ENCODE peak calls at places on chromosomes 2 and 18, in six cellular contexts. V, G, O, B, L and W are unnamed samples.
A peak's percentile ranks its signal among the peaks of the same experiment; 100 is the strongest.

GRCh38 chr2:84388133-84388532 is 70.9 kb downstream of the SUCLG1 start:
- DNase-seq in V (no peak), G (no peak), O (peak; percentile 77), B (no peak), L (no peak), W (peak; percentile 28)

GRCh38 chr2:117323341-117323740 is 491.1 kb upstream of the DDX18 start:
- DNase-seq in V (no peak), G (no peak), O (no peak), B (no peak), L (no peak), W (no peak)

GRCh38 chr18:50627594-50628542 is 68.0 kb downstream of the MAPK4 start:
- DNase-seq in V (peak; percentile 66), G (no peak), O (no peak), B (no peak), L (no peak), W (no peak)

GRCh38 chr2:88737385-88737784 is 45.9 kb downstream of the RPIA start:
- DNase-seq in V (no peak), G (no peak), O (no peak), B (no peak), L (no peak), W (peak; percentile 78)

GRCh38 chr18:29749699-29750098 is 1292.8 kb downstream of the DSC3 start:
- DNase-seq in V (peak; percentile 60), G (no peak), O (no peak), B (peak; percentile 32), L (no peak), W (peak; percentile 28)

GRCh38 chr18:74508366-74508765 is 12.2 kb downstream of the CNDP2 start:
- DNase-seq in V (no peak), G (no peak), O (no peak), B (no peak), L (no peak), W (no peak)

GRCh38 chr2:208103616-208104015 is 20.7 kb downstream of the CRYGD start:
- DNase-seq in V (no peak), G (peak; percentile 54), O (no peak), B (no peak), L (no peak), W (no peak)

GRCh38 chr2:235701206-235701605 is 207.4 kb downstream of the AGAP1 start:
- DNase-seq in V (no peak), G (no peak), O (no peak), B (no peak), L (no peak), W (no peak)

GRCh38 chr2:100470898-100471514 is 724 bp downstream of the NMS start:
- DNase-seq in V (peak; percentile 11), G (peak; percentile 79), O (no peak), B (no peak), L (peak; percentile 79), W (no peak)

GRCh38 chr18:63787673-63788072 is 12.5 kb downstream of the SERPINB7 start:
- DNase-seq in V (no peak), G (no peak), O (no peak), B (peak; percentile 85), L (no peak), W (no peak)

GRCh38 chr2:104025296-104025695 is 828.6 kb upstream of the POU3F3 start:
- DNase-seq in V (no peak), G (no peak), O (no peak), B (no peak), L (no peak), W (peak; percentile 43)

GRCh38 chr18:47826157-47827074 is 104.0 kb downstream of the SMAD2 start:
- DNase-seq in V (no peak), G (no peak), O (no peak), B (no peak), L (no peak), W (no peak)

GRCh38 chr2:112183327-112184025 is 45.3 kb downstream of the FBLN7 start:
- DNase-seq in V (no peak), G (no peak), O (no peak), B (no peak), L (no peak), W (no peak)

GRCh38 chr2:176317246-176318065 is 48.2 kb downstream of the MTX2 start:
- DNase-seq in V (no peak), G (no peak), O (no peak), B (no peak), L (no peak), W (no peak)

GRCh38 chr2:168146892-168147810 is 100.2 kb downstream of the STK39 start:
- DNase-seq in V (no peak), G (no peak), O (no peak), B (no peak), L (no peak), W (no peak)

GRCh38 chr2:219171231-219171651 is 1.4 kb upstream of the SLC23A3 start:
- DNase-seq in V (peak; percentile 23), G (peak; percentile 88), O (peak; percentile 96), B (peak; percentile 75), L (peak; percentile 63), W (peak; percentile 67)

GRCh38 chr2:203682688-203683130 is 23.7 kb upstream of the CD28 start:
- DNase-seq in V (peak; percentile 86), G (no peak), O (no peak), B (no peak), L (no peak), W (peak; percentile 78)

GRCh38 chr2:27118525-27119329 is at the start of gene CGREF1:
- DNase-seq in V (no peak), G (peak; percentile 64), O (peak; percentile 97), B (peak; percentile 20), L (peak; percentile 46), W (no peak)

GRCh38 chr2:96195410-96196071 is 13.1 kb downstream of the STARD7 start:
- DNase-seq in V (no peak), G (no peak), O (no peak), B (peak; percentile 47), L (no peak), W (peak; percentile 83)

GRCh38 chr18:57058734-57059133 is 88.2 kb upstream of the BOD1L2 start:
- DNase-seq in V (no peak), G (no peak), O (no peak), B (no peak), L (no peak), W (no peak)

GRCh38 chr2:185012643-185013042 is 414.3 kb downstream of the ZNF804A start:
- DNase-seq in V (peak; percentile 3), G (peak; percentile 43), O (no peak), B (no peak), L (no peak), W (peak; percentile 8)

GRCh38 chr2:145169285-145169684 is 649.4 kb upstream of the ZEB2 start:
- DNase-seq in V (no peak), G (no peak), O (no peak), B (no peak), L (no peak), W (no peak)

GRCh38 chr2:174108579-174108978 is 139.8 kb downstream of the OLA1 start:
- DNase-seq in V (no peak), G (no peak), O (no peak), B (no peak), L (no peak), W (no peak)

GRCh38 chr2:17579605-17580318 is 39.3 kb downstream of the VSNL1 start:
- DNase-seq in V (no peak), G (peak; percentile 84), O (no peak), B (no peak), L (peak; percentile 51), W (no peak)

GRCh38 chr2:25606892-25607291 is 66.5 kb downstream of the DTNB start:
- DNase-seq in V (peak; percentile 28), G (peak; percentile 25), O (no peak), B (peak; percentile 60), L (no peak), W (peak; percentile 13)

GRCh38 chr18:54928236-54928635 is 31.0 kb downstream of the CCDC68 start:
- DNase-seq in V (peak; percentile 23), G (no peak), O (no peak), B (no peak), L (no peak), W (peak; percentile 21)

GRCh38 chr18:73318732-73319479 is 451.1 kb upstream of the NETO1 start:
- DNase-seq in V (no peak), G (no peak), O (no peak), B (peak; percentile 91), L (no peak), W (peak; percentile 69)

GRCh38 chr2:27959496-27959895 is 69.0 kb downstream of the BABAM2 start:
- DNase-seq in V (peak; percentile 38), G (no peak), O (no peak), B (peak; percentile 49), L (no peak), W (peak; percentile 59)

DNA sequence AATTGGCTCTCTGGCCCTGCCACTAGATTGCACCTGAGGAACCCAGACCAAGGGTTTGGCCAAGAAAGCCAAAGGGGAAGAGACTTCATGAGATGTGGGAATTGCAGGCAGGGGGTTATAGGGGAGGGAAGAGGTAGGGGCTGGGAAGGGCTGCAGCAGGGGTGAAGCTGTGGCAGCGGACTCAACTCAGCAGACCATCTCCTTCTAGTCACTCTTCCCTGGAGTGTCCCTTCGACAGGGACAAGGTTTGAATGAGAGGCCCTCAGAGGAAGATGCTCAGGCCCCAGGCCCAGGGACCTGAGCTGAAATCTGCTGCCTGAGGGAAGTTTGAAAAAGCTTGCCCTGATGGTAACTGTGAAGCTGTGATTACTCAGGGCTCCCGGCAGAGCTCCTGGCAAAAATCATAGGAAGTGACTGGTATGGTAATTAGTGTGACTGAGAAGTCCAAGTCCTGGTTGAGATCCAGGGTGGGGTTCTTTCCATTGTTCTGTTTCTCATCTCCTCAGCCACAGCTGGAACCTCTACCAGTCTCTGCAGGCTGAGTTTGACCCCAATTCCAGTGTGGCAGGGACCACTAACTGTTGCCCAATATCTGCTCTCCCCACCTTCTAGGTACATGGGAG is 300.9 kb downstream of the CYP26B1 start:
- DNase-seq in V (peak; percentile 29), G (no peak), O (peak; percentile 88), B (peak; percentile 61), L (no peak), W (peak; percentile 61)
- H3K27ac ChIP-seq in V (no peak overlapping the region), G (no peak overlapping the region), O (peak overlapping the region; percentile 15), B (no peak overlapping the region), L (no peak overlapping the region), W (no peak overlapping the region)

GRCh38 chr2:109256111-109256510 is 127.1 kb downstream of the SH3RF3 start:
- DNase-seq in V (no peak), G (no peak), O (no peak), B (no peak), L (peak; percentile 14), W (no peak)
- H3K4me2 ChIP-seq in V (no peak overlapping the region), G (no peak overlapping the region), O (no peak overlapping the region), B (no peak overlapping the region), L (no peak overlapping the region), W (no peak overlapping the region)

GRCh38 chr2:130884013-130884412 is 47.3 kb downstream of the ARHGEF4 start:
- DNase-seq in V (peak; percentile 41), G (no peak), O (no peak), B (no peak), L (no peak), W (no peak)

GRCh38 chr2:130882111-130882510 is 45.4 kb downstream of the ARHGEF4 start:
- DNase-seq in V (peak; percentile 76), G (no peak), O (no peak), B (peak; percentile 70), L (no peak), W (no peak)

GRCh38 chr2:130883520-130883919 is 46.8 kb downstream of the ARHGEF4 start:
- DNase-seq in V (no peak), G (no peak), O (no peak), B (no peak), L (no peak), W (no peak)

GRCh38 chr2:130884503-130884902 is 47.8 kb downstream of the ARHGEF4 start:
- DNase-seq in V (no peak), G (no peak), O (no peak), B (no peak), L (no peak), W (no peak)

GRCh38 chr2:130882991-130883390 is 46.3 kb downstream of the ARHGEF4 start:
- DNase-seq in V (no peak), G (no peak), O (no peak), B (no peak), L (no peak), W (no peak)
- H3K27ac ChIP-seq in V (peak overlapping the region; percentile 3), G (no peak overlapping the region), O (no peak overlapping the region), B (no peak overlapping the region), L (no peak overlapping the region), W (no peak overlapping the region)

GRCh38 chr18:36185901-36186460 is 1.3 kb upstream of the MOCOS start:
- DNase-seq in V (no peak), G (no peak), O (no peak), B (no peak), L (no peak), W (no peak)
- H3K4me2 ChIP-seq in V (peak overlapping the region; percentile 98), G (peak overlapping the region; percentile 99), O (peak overlapping the region; percentile 95), B (no peak overlapping the region), L (peak overlapping the region; percentile 59), W (peak overlapping the region; percentile 99)